ENCODE peak calls at places on chromosome 14, in nine cellular contexts. One of them, this sample, is unnamed.

GRCh38 chr14:68970096-68970612 is 8.9 kb downstream of the ACTN1 start:
- DNase-seq in transverse colon: no peak
- DNase-seq in esophagus muscularis mucosa: no peak
- DNase-seq in stomach: no peak
- DNase-seq in GM12892: no peak
- DNase-seq in K562: no peak
- DNase-seq in HepG2: no peak
- DNase-seq in spleen: peak; percentile 38
- DNase-seq in GM12878: no peak
- DNase-seq in this sample: no peak

GRCh38 chr14:51104467-51104866 is 9.6 kb upstream of the TRIM9 start:
- DNase-seq in spleen: no peak
- DNase-seq in transverse colon: no peak
- DNase-seq in esophagus muscularis mucosa: no peak
- DNase-seq in stomach: no peak
- DNase-seq in HepG2: no peak
- DNase-seq in K562: no peak
- DNase-seq in GM12892: no peak
- DNase-seq in GM12878: no peak
- DNase-seq in this sample: no peak

GRCh38 chr14:78674820-78675219 is 504.6 kb downstream of the NRXN3 start:
- DNase-seq in HepG2: no peak
- DNase-seq in esophagus muscularis mucosa: no peak
- DNase-seq in GM12892: no peak
- DNase-seq in GM12878: no peak
- DNase-seq in stomach: no peak
- DNase-seq in spleen: no peak
- DNase-seq in K562: no peak
- DNase-seq in transverse colon: no peak
- DNase-seq in this sample: no peak

GRCh38 chr14:70096866-70097265 is 91.9 kb downstream of the SLC8A3 start:
- DNase-seq in K562: peak; percentile 7
- DNase-seq in GM12892: no peak
- DNase-seq in spleen: no peak
- DNase-seq in HepG2: peak; percentile 9
- DNase-seq in GM12878: no peak
- DNase-seq in stomach: no peak
- DNase-seq in transverse colon: no peak
- DNase-seq in esophagus muscularis mucosa: no peak
- DNase-seq in this sample: no peak

GRCh38 chr14:36028218-36028617 is 148.3 kb downstream of the PTCSC3 start:
- DNase-seq in HepG2: no peak
- DNase-seq in transverse colon: no peak
- DNase-seq in esophagus muscularis mucosa: no peak
- DNase-seq in K562: no peak
- DNase-seq in stomach: no peak
- DNase-seq in spleen: no peak
- DNase-seq in GM12892: no peak
- DNase-seq in GM12878: no peak
- DNase-seq in this sample: no peak

GRCh38 chr14:93893550-93894329 is 33.4 kb upstream of the FAM181A start:
- DNase-seq in esophagus muscularis mucosa: no peak
- DNase-seq in stomach: no peak
- DNase-seq in GM12878: no peak
- DNase-seq in spleen: no peak
- DNase-seq in transverse colon: no peak
- DNase-seq in K562: no peak
- DNase-seq in HepG2: no peak
- DNase-seq in GM12892: no peak
- DNase-seq in this sample: no peak

GRCh38 chr14:89283327-89284060 is 133.5 kb downstream of the FOXN3 start:
- DNase-seq in transverse colon: no peak
- DNase-seq in GM12878: no peak
- DNase-seq in HepG2: no peak
- DNase-seq in K562: no peak
- DNase-seq in stomach: no peak
- DNase-seq in GM12892: no peak
- DNase-seq in spleen: no peak
- DNase-seq in esophagus muscularis mucosa: no peak
- DNase-seq in this sample: no peak

GRCh38 chr14:71322660-71323250 is 415.5 kb downstream of the PCNX1 start:
- DNase-seq in GM12892: no peak
- DNase-seq in stomach: no peak
- DNase-seq in transverse colon: no peak
- DNase-seq in K562: no peak
- DNase-seq in GM12878: peak; percentile 66
- DNase-seq in spleen: no peak
- DNase-seq in esophagus muscularis mucosa: no peak
- DNase-seq in HepG2: no peak
- DNase-seq in this sample: no peak

GRCh38 chr14:95515080-95515489 is 1.4 kb downstream of the SYNE3 start:
- DNase-seq in GM12878: no peak
- DNase-seq in esophagus muscularis mucosa: no peak
- DNase-seq in spleen: peak; percentile 88
- DNase-seq in stomach: no peak
- DNase-seq in K562: no peak
- DNase-seq in GM12892: no peak
- DNase-seq in HepG2: no peak
- DNase-seq in transverse colon: no peak
- DNase-seq in this sample: peak; percentile 42

GRCh38 chr14:75702606-75703261 is 41.7 kb downstream of the TTLL5 start:
- DNase-seq in stomach: no peak
- DNase-seq in K562: no peak
- DNase-seq in GM12878: no peak
- DNase-seq in transverse colon: no peak
- DNase-seq in HepG2: no peak
- DNase-seq in GM12892: no peak
- DNase-seq in spleen: no peak
- DNase-seq in esophagus muscularis mucosa: no peak
- DNase-seq in this sample: no peak

GRCh38 chr14:50218501-50218900 is 12.9 kb downstream of the SOS2 start:
- DNase-seq in HepG2: no peak
- DNase-seq in esophagus muscularis mucosa: no peak
- DNase-seq in spleen: no peak
- DNase-seq in GM12892: no peak
- DNase-seq in GM12878: no peak
- DNase-seq in transverse colon: no peak
- DNase-seq in stomach: no peak
- DNase-seq in K562: no peak
- DNase-seq in this sample: no peak

GRCh38 chr14:48936352-48936751 is 649.8 kb downstream of the RPS29 start:
- DNase-seq in K562: no peak
- DNase-seq in GM12878: no peak
- DNase-seq in transverse colon: no peak
- DNase-seq in HepG2: no peak
- DNase-seq in GM12892: no peak
- DNase-seq in stomach: no peak
- DNase-seq in spleen: no peak
- DNase-seq in esophagus muscularis mucosa: no peak
- DNase-seq in this sample: no peak

GRCh38 chr14:21256539-21257394 is 12.5 kb downstream of the HNRNPC start:
- DNase-seq in GM12892: no peak
- DNase-seq in spleen: peak; percentile 61
- DNase-seq in K562: no peak
- DNase-seq in HepG2: no peak
- DNase-seq in GM12878: no peak
- DNase-seq in transverse colon: no peak
- DNase-seq in esophagus muscularis mucosa: no peak
- DNase-seq in stomach: no peak
- DNase-seq in this sample: no peak

GRCh38 chr14:88327497-88327896 is 4.4 kb upstream of the KCNK10 start:
- DNase-seq in transverse colon: no peak
- DNase-seq in esophagus muscularis mucosa: no peak
- DNase-seq in stomach: no peak
- DNase-seq in HepG2: no peak
- DNase-seq in GM12892: no peak
- DNase-seq in spleen: no peak
- DNase-seq in K562: no peak
- DNase-seq in GM12878: no peak
- DNase-seq in this sample: no peak

GRCh38 chr14:72610096-72610830 is 283.6 kb downstream of the DPF3 start:
- DNase-seq in transverse colon: no peak
- DNase-seq in esophagus muscularis mucosa: peak; percentile 89
- DNase-seq in GM12878: no peak
- DNase-seq in spleen: no peak
- DNase-seq in HepG2: no peak
- DNase-seq in K562: no peak
- DNase-seq in GM12892: no peak
- DNase-seq in stomach: no peak
- DNase-seq in this sample: no peak

GRCh38 chr14:86865934-86866333 is 1127.0 kb downstream of the GALC start:
- DNase-seq in K562: no peak
- DNase-seq in GM12878: no peak
- DNase-seq in spleen: no peak
- DNase-seq in stomach: no peak
- DNase-seq in transverse colon: no peak
- DNase-seq in esophagus muscularis mucosa: no peak
- DNase-seq in HepG2: no peak
- DNase-seq in GM12892: no peak
- DNase-seq in this sample: no peak

GRCh38 chr14:24701031-24701430 is 67.0 kb upstream of the GZMB start:
- DNase-seq in GM12878: no peak
- DNase-seq in stomach: no peak
- DNase-seq in transverse colon: no peak
- DNase-seq in spleen: no peak
- DNase-seq in esophagus muscularis mucosa: no peak
- DNase-seq in GM12892: no peak
- DNase-seq in HepG2: no peak
- DNase-seq in K562: no peak
- DNase-seq in this sample: no peak

GRCh38 chr14:91378945-91379932 is 38.4 kb downstream of the CCDC88C start:
- DNase-seq in K562: no peak
- DNase-seq in GM12878: no peak
- DNase-seq in esophagus muscularis mucosa: no peak
- DNase-seq in stomach: no peak
- DNase-seq in HepG2: peak; percentile 58
- DNase-seq in transverse colon: peak; percentile 12
- DNase-seq in GM12892: no peak
- DNase-seq in spleen: no peak
- DNase-seq in this sample: no peak

DNA sequence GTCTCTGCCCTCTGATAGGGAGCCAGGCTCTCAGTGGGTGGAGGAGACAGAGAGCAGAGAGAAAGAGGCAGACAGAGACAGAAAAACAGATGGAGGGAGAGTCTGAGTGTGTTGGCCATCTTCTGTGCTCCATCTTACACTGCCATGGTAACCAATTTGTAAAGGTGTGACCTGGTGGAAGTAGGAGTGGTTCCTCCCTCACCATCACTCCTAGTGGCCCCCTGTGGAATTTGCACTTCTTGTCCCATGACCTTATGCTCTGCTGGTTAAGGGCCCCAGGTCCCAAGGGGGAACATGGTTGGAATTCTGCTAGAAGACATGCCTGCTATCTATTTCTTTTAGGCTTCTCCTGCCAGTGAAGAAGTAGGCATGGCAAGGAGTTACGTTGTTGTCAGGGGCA is 376.7 kb upstream of the CCDC196 start:
- DNase-seq in spleen: no peak
- DNase-seq in K562: no peak
- DNase-seq in esophagus muscularis mucosa: no peak
- DNase-seq in transverse colon: no peak
- DNase-seq in HepG2: no peak
- DNase-seq in GM12878: no peak
- DNase-seq in GM12892: no peak
- DNase-seq in stomach: no peak
- DNase-seq in this sample: no peak
- TF ChIP-seq POLR2A in spleen: no peak
- TF ChIP-seq POLR2A in K562: no peak
- TF ChIP-seq POLR2A in esophagus muscularis mucosa: no peak
- TF ChIP-seq POLR2A in transverse colon: no peak
- TF ChIP-seq POLR2A in HepG2: no peak
- TF ChIP-seq POLR2A in GM12878: no peak
- TF ChIP-seq POLR2A in GM12892: no peak
- TF ChIP-seq POLR2A in stomach: no peak
- TF ChIP-seq POLR2A in this sample: no peak

GRCh38 chr14:53152909-53153701 is at the start of gene DDHD1:
- DNase-seq in stomach: peak; percentile 76
- DNase-seq in esophagus muscularis mucosa: peak; percentile 93
- DNase-seq in spleen: peak; percentile 95
- DNase-seq in HepG2: peak; percentile 50
- DNase-seq in GM12878: peak; percentile 51
- DNase-seq in K562: peak; percentile 88
- DNase-seq in GM12892: peak; percentile 84
- DNase-seq in transverse colon: peak; percentile 82
- DNase-seq in this sample: peak; percentile 97
- TF ChIP-seq POLR2AphosphoS5 in stomach: peak; percentile 19
- TF ChIP-seq POLR2AphosphoS5 in esophagus muscularis mucosa: peak; percentile 79
- TF ChIP-seq POLR2AphosphoS5 in spleen: peak; percentile 88
- TF ChIP-seq POLR2AphosphoS5 in HepG2: peak; percentile 66
- TF ChIP-seq POLR2AphosphoS5 in GM12878: peak; percentile 70
- TF ChIP-seq POLR2AphosphoS5 in K562: peak; percentile 30
- TF ChIP-seq POLR2AphosphoS5 in GM12892: peak; percentile 35
- TF ChIP-seq POLR2AphosphoS5 in transverse colon: peak; percentile 79
- TF ChIP-seq POLR2AphosphoS5 in this sample: peak; percentile 41

GRCh38 chr14:22838631-22839041 is 2.3 kb downstream of the MMP14 start:
- DNase-seq in HepG2: no peak
- DNase-seq in GM12892: no peak
- DNase-seq in esophagus muscularis mucosa: no peak
- DNase-seq in stomach: no peak
- DNase-seq in transverse colon: peak; percentile 25
- DNase-seq in spleen: no peak
- DNase-seq in GM12878: no peak
- DNase-seq in K562: no peak
- DNase-seq in this sample: no peak
- TF ChIP-seq POLR2A in HepG2: no peak
- TF ChIP-seq POLR2A in GM12892: no peak
- TF ChIP-seq POLR2A in esophagus muscularis mucosa: no peak
- TF ChIP-seq POLR2A in stomach: no peak
- TF ChIP-seq POLR2A in transverse colon: no peak
- TF ChIP-seq POLR2A in spleen: no peak
- TF ChIP-seq POLR2A in GM12878: no peak
- TF ChIP-seq POLR2A in K562: no peak
- TF ChIP-seq POLR2A in this sample: no peak

DNA sequence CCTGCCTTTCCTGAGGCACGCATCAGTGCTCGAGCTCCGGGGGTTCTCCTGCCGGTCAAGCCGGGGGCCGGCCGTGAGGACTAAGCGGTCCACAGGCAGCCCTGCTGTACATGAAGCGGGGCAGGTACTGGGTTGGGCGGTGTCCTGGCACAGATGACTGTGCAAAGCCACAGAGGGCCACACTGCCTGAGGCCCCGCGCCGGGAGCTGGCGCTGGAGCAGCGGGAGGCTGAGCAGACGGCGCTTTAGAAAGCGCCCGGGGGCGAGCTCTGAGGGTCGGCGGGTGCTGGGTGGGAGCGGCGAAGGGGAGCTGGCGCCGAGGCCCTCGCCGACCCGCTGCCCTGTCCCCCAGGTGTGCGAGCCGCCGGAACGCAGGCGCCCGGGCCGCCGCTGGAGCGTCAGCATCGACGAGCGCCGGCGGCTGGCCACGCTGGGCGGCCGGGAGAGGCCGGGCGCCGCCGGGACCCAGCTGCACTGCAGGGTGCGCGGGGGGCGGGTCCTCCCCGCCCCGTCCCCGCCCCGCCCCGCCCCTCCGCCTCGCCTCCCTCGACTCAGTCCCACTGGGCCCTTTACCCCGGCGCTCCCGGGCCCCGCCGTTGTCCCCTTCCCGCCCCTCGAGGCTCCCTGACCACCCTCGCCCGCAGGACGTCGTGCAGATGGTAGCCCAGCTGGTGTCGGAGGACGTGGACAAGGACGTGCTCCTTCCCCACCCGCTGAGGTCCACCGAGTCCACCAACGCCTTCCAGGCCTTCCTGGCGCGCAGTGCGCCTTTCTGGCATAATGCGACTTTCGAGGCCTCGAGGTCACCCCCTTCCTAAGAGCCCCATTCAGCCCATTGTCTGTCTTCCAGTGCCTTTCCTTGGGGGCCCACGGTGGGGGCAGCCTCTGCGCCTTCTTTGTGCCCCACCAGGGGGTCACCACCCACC is 8.3 kb upstream of the MTA1 start:
- DNase-seq in spleen: peak; percentile 81
- DNase-seq in GM12892: peak; percentile 72
- DNase-seq in K562: peak; percentile 90
- DNase-seq in GM12878: no peak
- DNase-seq in transverse colon: peak; percentile 48
- DNase-seq in esophagus muscularis mucosa: no peak
- DNase-seq in stomach: peak; percentile 60
- DNase-seq in HepG2: no peak
- DNase-seq in this sample: peak; percentile 43
- TF ChIP-seq POLR2AphosphoS5 in spleen: no peak
- TF ChIP-seq POLR2AphosphoS5 in GM12892: no peak
- TF ChIP-seq POLR2AphosphoS5 in K562: no peak
- TF ChIP-seq POLR2AphosphoS5 in GM12878: no peak
- TF ChIP-seq POLR2AphosphoS5 in transverse colon: no peak
- TF ChIP-seq POLR2AphosphoS5 in esophagus muscularis mucosa: no peak
- TF ChIP-seq POLR2AphosphoS5 in stomach: no peak
- TF ChIP-seq POLR2AphosphoS5 in HepG2: no peak
- TF ChIP-seq POLR2AphosphoS5 in this sample: no peak

This sample was measured in upper lobe of left lung.